ENCODE peak calls at places on chromosomes 7 and 10, in eight cellular contexts. Y is BE2C; T is IMR-90; R is A549; F is kidney epithelial cell; I is omental fat pad; U is CD4-positive, alpha-beta T cell; B is heart left ventricle. N is an unnamed sample.

GRCh38 chr10:91614254-91614624 is 18.6 kb downstream of the PPP1R3C start:
- DNase-seq in T (peak), B (no peak), I (no peak), R (no peak), F (no peak), Y (no peak), U (no peak), N (no peak)

GRCh38 chr7:116588225-116588624 is 63.4 kb downstream of the CAV1 start:
- DNase-seq in U (no peak), R (no peak), F (no peak), Y (no peak), B (no peak), T (peak), I (no peak), N (no peak)

GRCh38 chr7:20351901-20352300 is 21.2 kb downstream of the ITGB8 start:
- DNase-seq in T (peak), B (no peak), Y (no peak), F (no peak), R (peak), I (no peak), U (no peak), N (no peak)

GRCh38 chr7:18040196-18040595 is 12.6 kb upstream of the PRPS1L1 start:
- DNase-seq in R (no peak), Y (no peak), B (no peak), T (peak), U (no peak), F (peak), I (no peak), N (no peak)

GRCh38 chr10:29524720-29525119 is 110.1 kb downstream of the SVIL start:
- DNase-seq in Y (no peak), B (no peak), F (no peak), R (no peak), T (no peak), I (no peak), U (no peak), N (no peak)

GRCh38 chr7:120995659-120996058 is 7.1 kb downstream of the CPED1 start:
- DNase-seq in R (no peak), U (no peak), T (no peak), I (no peak), Y (no peak), F (no peak), B (no peak), N (no peak)

GRCh38 chr7:90824386-90825307 is 228.5 kb downstream of the CDK14 start:
- DNase-seq in Y (no peak), R (no peak), I (no peak), B (no peak), U (no peak), F (no peak), T (peak), N (no peak)

GRCh38 chr7:31134246-31135188 is 82.4 kb downstream of the ADCYAP1R1 start:
- DNase-seq in F (peak), I (no peak), B (peak), Y (peak), R (peak), T (peak), U (peak), N (peak)

GRCh38 chr10:107546239-107546638 is 381.7 kb upstream of the SORCS1 start:
- DNase-seq in B (no peak), F (peak), U (no peak), I (no peak), R (no peak), T (peak), Y (peak), N (no peak)

GRCh38 chr10:62121197-62121550 is 147.5 kb downstream of the RTKN2 start:
- DNase-seq in Y (no peak), T (no peak), B (no peak), R (no peak), U (no peak), I (no peak), F (no peak), N (no peak)

GRCh38 chr10:72171175-72171630 is 44.6 kb upstream of the ANAPC16 start:
- DNase-seq in Y (no peak), B (no peak), T (peak), I (no peak), F (peak), R (peak), U (no peak), N (no peak)

GRCh38 chr7:21911341-21911875 is 34.3 kb downstream of the CDCA7L start:
- DNase-seq in B (no peak), F (no peak), U (no peak), T (peak), I (no peak), R (no peak), Y (no peak), N (no peak)

GRCh38 chr7:44257618-44258422 is 57.0 kb downstream of the YKT6 start:
- DNase-seq in U (peak), F (peak), B (peak), Y (peak), I (no peak), R (peak), T (peak), N (peak)

GRCh38 chr7:96418600-96418999 is 96.7 kb upstream of the SLC25A13 start:
- DNase-seq in I (no peak), Y (no peak), U (no peak), T (no peak), R (no peak), F (no peak), B (no peak), N (no peak)

GRCh38 chr10:110558034-110558433 is 9.5 kb upstream of the SMC3 start:
- DNase-seq in I (no peak), F (no peak), Y (no peak), R (no peak), T (no peak), U (no peak), B (no peak), N (no peak)

GRCh38 chr10:104435822-104436221 is 82.2 kb downstream of the CFAP58 start:
- DNase-seq in F (no peak), T (peak), I (no peak), B (no peak), R (no peak), Y (peak), U (no peak), N (no peak)

GRCh38 chr10:38157270-38157685 is 63.1 kb downstream of the ZNF37A start:
- DNase-seq in F (no peak), U (no peak), Y (no peak), R (no peak), B (no peak), T (no peak), I (no peak), N (no peak)

GRCh38 chr7:47320296-47320695 is 261.6 kb downstream of the TNS3 start:
- DNase-seq in U (no peak), T (peak), F (no peak), Y (no peak), B (no peak), I (no peak), R (no peak), N (no peak)

GRCh38 chr10:52940921-52941320 is 168.3 kb upstream of the MBL2 start:
- DNase-seq in Y (no peak), B (no peak), I (no peak), T (no peak), R (no peak), F (no peak), U (no peak), N (no peak)

GRCh38 chr10:7407368-7408002 is 3.3 kb downstream of the SFMBT2 start:
- DNase-seq in T (no peak), Y (no peak), R (no peak), I (no peak), U (no peak), F (no peak), B (peak), N (peak)

GRCh38 chr7:66517212-66517909 is 111.3 kb upstream of the KCTD7 start:
- DNase-seq in F (no peak), Y (no peak), I (no peak), B (no peak), R (no peak), T (no peak), U (no peak), N (no peak)

GRCh38 chr7:22559829-22560489 is 60.0 kb upstream of the STEAP1B start:
- DNase-seq in U (peak), T (peak), I (no peak), F (no peak), Y (peak), R (peak), B (no peak), N (peak)

GRCh38 chr7:131629203-131629871 is 72.9 kb upstream of the PODXL start:
- DNase-seq in U (no peak), B (peak), Y (no peak), R (peak), F (no peak), T (peak), I (no peak), N (no peak)

GRCh38 chr7:150941983-150942590 is 36.0 kb downstream of the KCNH2 start:
- DNase-seq in F (no peak), R (no peak), U (peak), I (peak), T (no peak), B (no peak), Y (peak), N (no peak)

GRCh38 chr7:44973610-44974401 is 5.0 kb downstream of the MYO1G start:
- DNase-seq in U (peak), T (no peak), F (no peak), I (no peak), B (no peak), R (peak), Y (peak), N (no peak)

GRCh38 chr10:30216811-30217210 is 132.3 kb downstream of the MTPAP start:
- DNase-seq in I (no peak), B (no peak), Y (no peak), R (no peak), U (no peak), T (no peak), F (no peak), N (no peak)

GRCh38 chr10:4079796-4080195 is 294.8 kb upstream of the KLF6 start:
- DNase-seq in T (no peak), U (no peak), Y (no peak), I (no peak), B (no peak), F (no peak), R (no peak), N (no peak)

GRCh38 chr10:101011517-101012423 is 12.2 kb downstream of the LZTS2 start:
- DNase-seq in F (no peak), R (peak), B (peak), U (no peak), Y (no peak), T (peak), I (no peak), N (no peak)
- TF ChIP-seq CTCF in F (peak), R (peak), B (peak), U (no peak), Y (peak), T (peak), I (no peak), N (no peak)

DNA sequence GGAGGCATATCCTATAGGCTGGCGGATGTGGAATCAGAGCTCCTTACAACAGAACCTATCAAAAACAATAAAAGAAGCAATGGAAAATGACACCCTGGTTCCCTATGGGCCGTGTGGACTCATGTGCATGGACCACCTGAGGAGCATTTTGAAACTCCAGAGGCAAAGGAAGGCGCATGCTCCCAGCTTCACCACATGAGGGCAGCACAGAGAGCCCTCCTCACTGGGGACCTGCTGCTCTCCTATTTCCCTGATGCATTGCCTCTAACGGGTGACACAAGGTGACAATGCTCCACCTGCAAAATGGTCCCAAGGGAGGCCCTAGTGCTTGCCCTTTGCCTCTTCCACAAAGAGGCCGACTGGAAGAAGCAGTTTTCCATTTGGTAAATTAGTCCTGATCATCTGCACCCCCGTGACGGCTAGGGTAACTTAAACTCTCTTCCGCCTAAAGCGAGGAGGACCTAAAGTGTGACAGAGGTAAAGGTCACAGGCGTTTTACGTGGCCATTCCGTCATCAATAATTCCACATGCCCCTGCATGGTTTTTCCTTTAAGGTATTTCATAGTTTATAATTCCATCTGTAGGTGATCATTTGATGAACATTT is 67.7 kb downstream of the GPAM start:
- DNase-seq in Y (peak), R (peak), U (no peak), B (no peak), T (peak), I (no peak), F (no peak), N (peak)
- TF ChIP-seq CTCF in Y (peak), R (peak), U (peak), B (peak), T (peak), I (peak), F (peak), N (peak)

GRCh38 chr10:116926426-116926825 is 77.1 kb downstream of the ENO4 start:
- DNase-seq in R (no peak), I (no peak), U (no peak), B (no peak), Y (no peak), F (no peak), T (no peak), N (no peak)
- TF ChIP-seq CTCF in R (no peak), I (no peak), U (no peak), B (no peak), Y (no peak), F (no peak), T (no peak), N (no peak)

GRCh38 chr10:113320980-113321379 is 231.9 kb upstream of the HABP2 start:
- DNase-seq in F (no peak), U (no peak), T (no peak), B (no peak), I (no peak), R (no peak), Y (no peak), N (no peak)

GRCh38 chr10:113329121-113329596 is 223.7 kb upstream of the HABP2 start:
- DNase-seq in I (no peak), Y (peak), B (no peak), R (peak), U (no peak), F (peak), T (peak), N (no peak)

GRCh38 chr10:113323985-113324384 is 228.9 kb upstream of the HABP2 start:
- DNase-seq in U (no peak), I (no peak), Y (no peak), T (no peak), R (no peak), B (no peak), F (no peak), N (no peak)

GRCh38 chr10:113322843-113323242 is 230.0 kb upstream of the HABP2 start:
- DNase-seq in I (no peak), F (no peak), R (no peak), U (no peak), T (no peak), Y (no peak), B (no peak), N (no peak)

DNA sequence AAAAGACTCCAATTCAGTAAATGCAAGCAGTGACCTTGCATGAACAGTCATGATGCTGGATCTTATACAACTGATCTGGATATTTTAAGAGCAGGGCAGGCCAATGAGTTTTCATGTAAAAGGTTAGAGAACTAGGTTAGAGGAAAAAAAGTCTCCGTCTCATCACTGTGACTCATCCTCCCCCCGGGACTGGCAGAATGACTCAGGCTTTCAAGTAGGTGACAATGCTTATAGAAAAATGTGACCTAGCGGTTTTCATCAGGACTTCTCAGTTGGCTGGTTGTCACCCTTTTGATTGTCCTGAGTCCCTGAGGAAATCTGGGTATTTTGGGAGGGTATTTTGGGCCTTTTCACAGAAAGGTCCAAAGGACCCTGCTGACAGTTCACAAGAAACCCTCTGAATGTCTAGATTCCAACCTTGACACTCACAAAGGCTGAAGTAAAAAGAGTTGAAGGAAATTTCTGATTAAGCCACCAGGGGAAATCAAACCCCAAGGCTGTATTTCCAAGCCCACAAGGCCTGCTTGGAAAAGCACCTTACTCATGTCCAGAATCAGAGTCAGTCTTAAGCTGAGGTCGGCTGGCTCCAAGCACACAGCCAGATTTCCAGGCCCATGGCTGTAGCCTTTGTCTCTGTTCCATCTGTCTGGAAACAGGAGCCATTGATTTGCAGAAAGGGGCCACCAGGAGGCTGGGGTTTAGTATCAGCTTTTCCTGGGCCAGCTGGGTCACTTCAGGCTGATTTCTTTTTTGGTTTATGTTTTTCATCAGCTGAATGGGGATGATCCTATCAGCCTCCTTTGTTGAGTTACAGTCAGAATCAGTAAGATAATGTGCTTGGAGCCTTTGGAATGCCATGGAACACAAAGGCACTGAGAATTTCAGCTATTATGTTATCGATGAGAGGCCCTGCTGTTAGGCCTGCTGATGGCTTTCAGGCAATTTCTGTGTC is 226.4 kb upstream of the HABP2 start:
- DNase-seq in Y (peak), F (peak), B (no peak), R (peak), T (peak), I (peak), U (no peak), N (peak)
- TF ChIP-seq CTCF in Y (peak), F (peak), B (no peak), R (peak), T (peak), I (no peak), U (no peak), N (no peak)

GRCh38 chr10:96789571-96790108 is 42.5 kb upstream of the LCOR start:
- DNase-seq in U (no peak), B (no peak), R (no peak), F (no peak), T (no peak), I (no peak), Y (no peak), N (peak)
- TF ChIP-seq CTCF in U (no peak), B (peak), R (no peak), F (no peak), T (no peak), I (no peak), Y (no peak), N (no peak)

GRCh38 chr7:73611017-73611555 is 13.2 kb downstream of the MLXIPL start:
- DNase-seq in Y (no peak), B (no peak), U (no peak), R (no peak), I (no peak), F (no peak), T (no peak), N (no peak)

GRCh38 chr7:73615886-73616285 is 8.4 kb downstream of the MLXIPL start:
- DNase-seq in B (no peak), I (no peak), U (no peak), Y (no peak), T (peak), R (peak), F (no peak), N (no peak)

GRCh38 chr7:73610105-73610504 is 14.2 kb downstream of the MLXIPL start:
- DNase-seq in B (no peak), F (no peak), Y (no peak), U (no peak), I (no peak), T (no peak), R (no peak), N (no peak)

GRCh38 chr7:73613954-73614735 is 10.2 kb downstream of the MLXIPL start:
- DNase-seq in Y (no peak), R (peak), F (no peak), I (no peak), U (no peak), T (no peak), B (no peak), N (no peak)

GRCh38 chr7:73612598-73613269 is 11.6 kb downstream of the MLXIPL start:
- DNase-seq in B (no peak), I (no peak), Y (peak), F (no peak), U (no peak), R (peak), T (peak), N (no peak)
- TF ChIP-seq CTCF in B (no peak), I (no peak), Y (peak), F (no peak), U (no peak), R (peak), T (peak), N (peak)

DNA sequence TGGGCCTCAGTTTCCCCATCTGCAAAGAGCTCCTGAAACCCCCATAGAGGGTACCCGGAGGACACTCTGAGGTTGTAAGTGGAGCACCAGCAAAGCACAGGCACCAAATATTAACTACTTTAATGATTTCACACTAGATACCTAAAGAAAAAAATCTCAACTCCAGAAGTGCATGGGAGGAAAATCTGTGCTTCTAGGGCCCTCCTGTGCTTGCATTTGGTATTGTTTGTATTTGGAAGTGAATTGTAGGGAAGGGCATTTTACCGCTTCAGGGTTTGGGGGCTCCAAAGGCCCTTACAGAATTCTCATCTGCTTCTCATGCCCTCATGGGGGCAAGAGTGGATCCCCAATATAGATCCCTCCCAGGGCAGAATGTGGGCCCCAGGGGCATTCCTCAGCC is 22.4 kb upstream of the DRGX start:
- DNase-seq in U (no peak), Y (no peak), R (no peak), F (no peak), T (no peak), B (no peak), I (no peak), N (peak)
- TF ChIP-seq CTCF in U (no peak), Y (no peak), R (no peak), F (no peak), T (no peak), B (no peak), I (no peak), N (no peak)

DNA sequence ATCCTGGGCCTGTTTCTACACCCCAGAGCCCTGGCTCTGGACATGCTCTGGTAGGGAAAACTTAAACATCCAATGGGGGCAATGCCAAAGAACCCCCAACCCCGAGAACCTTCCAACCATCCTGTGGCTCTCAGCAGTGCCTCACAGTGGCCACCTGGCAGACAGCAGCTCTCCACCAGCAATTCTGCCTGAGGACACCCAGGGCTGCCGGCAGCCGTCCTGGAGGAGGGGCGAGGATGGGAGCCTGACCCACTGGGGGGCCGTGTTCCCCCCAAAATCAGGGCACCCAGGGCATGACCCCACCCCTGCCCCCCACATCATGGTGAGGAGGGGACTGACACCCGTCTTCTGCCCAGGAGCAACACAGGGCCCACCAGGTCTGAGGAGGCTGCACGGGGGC is 32.7 kb downstream of the DPYSL4 start:
- DNase-seq in R (no peak), Y (no peak), I (no peak), T (no peak), B (peak), U (no peak), F (no peak), N (no peak)
- TF ChIP-seq CTCF in R (peak), Y (no peak), I (no peak), T (peak), B (no peak), U (no peak), F (no peak), N (peak)

N was measured in GM13977.